ENCODE peak calls at places on chromosomes 11 and 22, in six cellular contexts. G, W, D, K, C and Z are unnamed samples.

GRCh38 chr11:135073444-135073843 is 661.4 kb upstream of the B3GAT1 start:
- DNase-seq in G (no peak), C (no peak), K (no peak), D (no peak), W (no peak), Z (no peak)

GRCh38 chr11:45982656-45983470 is 60.4 kb downstream of the LARGE2 start:
- DNase-seq in D (no peak), W (no peak), K (no peak), C (peak; percentile 36), G (peak; percentile 24), Z (no peak)

GRCh38 chr22:37690901-37691504 is 4.9 kb downstream of the NOL12 start:
- DNase-seq in G (no peak), K (no peak), C (no peak), D (no peak), W (no peak), Z (no peak)

GRCh38 chr11:74443071-74443864 is 24.1 kb downstream of the KCNE3 start:
- DNase-seq in D (no peak), C (peak; percentile 33), G (no peak), K (no peak), W (no peak), Z (no peak)

GRCh38 chr11:844693-845644 is 2.3 kb downstream of the TSPAN4 start:
- DNase-seq in K (peak; percentile 77), C (no peak), G (peak; percentile 40), D (no peak), W (no peak), Z (no peak)

GRCh38 chr22:38317237-38317994 is at the start of gene CSNK1E:
- DNase-seq in D (peak; percentile 22), K (no peak), C (peak; percentile 68), G (peak; percentile 71), W (peak; percentile 67), Z (peak; percentile 89)

GRCh38 chr22:27438271-27438980 is 363.1 kb downstream of the MN1 start:
- DNase-seq in W (no peak), K (no peak), D (no peak), C (no peak), G (peak; percentile 19), Z (no peak)

GRCh38 chr22:29871684-29872083 is 11.3 kb upstream of the MTMR3 start:
- DNase-seq in C (no peak), D (no peak), K (no peak), G (no peak), W (no peak), Z (no peak)

GRCh38 chr11:1516273-1517067 is 29.9 kb upstream of the MOB2 start:
- DNase-seq in W (no peak), D (no peak), C (no peak), G (no peak), K (peak; percentile 56), Z (no peak)

GRCh38 chr22:20020533-20021195 is at the start of gene TANGO2:
- DNase-seq in K (peak; percentile 52), D (peak; percentile 77), G (peak; percentile 86), W (peak; percentile 89), C (peak; percentile 94), Z (peak; percentile 98)

GRCh38 chr22:27984001-27984695 is 65.1 kb upstream of the PITPNB start:
- DNase-seq in K (no peak), C (no peak), D (no peak), W (no peak), G (no peak), Z (no peak)

GRCh38 chr11:102457056-102457677 is 4.6 kb upstream of the TMEM123 start:
- DNase-seq in G (no peak), C (no peak), W (no peak), D (no peak), K (no peak), Z (no peak)

GRCh38 chr11:26703792-26704191 is 18.1 kb downstream of the SLC5A12 start:
- DNase-seq in W (no peak), K (no peak), G (no peak), C (no peak), D (no peak), Z (no peak)

GRCh38 chr11:120832609-120833221 is 191.2 kb upstream of the TBCEL start:
- DNase-seq in G (peak; percentile 43), W (no peak), K (no peak), D (no peak), C (no peak), Z (no peak)

GRCh38 chr22:49671331-49672012 is 156.2 kb downstream of the BRD1 start:
- DNase-seq in K (no peak), G (no peak), C (no peak), W (no peak), D (no peak), Z (no peak)

GRCh38 chr11:26621147-26621546 is 49.1 kb upstream of the MUC15 start:
- DNase-seq in K (peak; percentile 53), D (no peak), C (no peak), G (no peak), W (no peak), Z (no peak)

GRCh38 chr22:31956360-31956759 is 12.0 kb downstream of the YWHAH start:
- DNase-seq in C (no peak), K (no peak), D (no peak), W (no peak), G (no peak), Z (no peak)

GRCh38 chr22:26756675-26757293 is 99.4 kb downstream of the MIAT start:
- DNase-seq in D (no peak), K (no peak), C (peak; percentile 58), W (no peak), G (peak; percentile 62), Z (peak; percentile 81)

GRCh38 chr11:104992781-104993180 is 24.4 kb upstream of the CASP4 start:
- DNase-seq in K (no peak), D (no peak), G (no peak), W (no peak), C (no peak), Z (no peak)

GRCh38 chr22:36384766-36385400 is 2.9 kb downstream of the MYH9 start:
- DNase-seq in C (no peak), G (no peak), D (no peak), K (no peak), W (peak; percentile 60), Z (peak; percentile 50)

GRCh38 chr11:75350743-75351540 is 519 bp downstream of the ARRB1 start:
- DNase-seq in K (no peak), W (peak; percentile 26), D (no peak), G (no peak), C (no peak), Z (no peak)

GRCh38 chr11:105236631-105237030 is 97.1 kb upstream of the CARD18 start:
- DNase-seq in C (no peak), W (no peak), D (no peak), K (peak; percentile 66), G (no peak), Z (no peak)

GRCh38 chr22:31046591-31047226 is 34.4 kb upstream of the SMTN start:
- DNase-seq in G (no peak), C (no peak), K (no peak), D (no peak), W (no peak), Z (no peak)

GRCh38 chr11:69005631-69006368 is 7.2 kb downstream of the MRGPRF start:
- DNase-seq in G (no peak), W (no peak), C (no peak), K (no peak), D (no peak), Z (no peak)

GRCh38 chr11:4699697-4700435 is 2.2 kb upstream of the OR51E2 start:
- DNase-seq in D (no peak), G (no peak), W (no peak), C (no peak), K (no peak), Z (no peak)